ENCODE peak calls at places on chromosomes 6 and 20, in seven cellular contexts. One of them, this sample, is unnamed.

GRCh38 chr6:148451690-148452089 is 109.1 kb downstream of the SASH1 start:
- DNase-seq in epithelial cell of esophagus: no peak
- DNase-seq in stimulated activated CD4-positive, alpha-beta T cell treated with anti-CD3 and anti-CD28 coated beads, Interleukin-2, amount 100 ng/mL, for 24 hours: peak
- DNase-seq in NCI-H774: no peak
- DNase-seq in thoracic aorta: no peak
- DNase-seq in A549: no peak
- DNase-seq in EH: peak
- DNase-seq in this sample: no peak

GRCh38 chr6:123742626-123743025 is 61.0 kb upstream of the NKAIN2 start:
- DNase-seq in epithelial cell of esophagus: no peak
- DNase-seq in stimulated activated CD4-positive, alpha-beta T cell treated with anti-CD3 and anti-CD28 coated beads, Interleukin-2, amount 100 ng/mL, for 24 hours: no peak
- DNase-seq in NCI-H774: no peak
- DNase-seq in thoracic aorta: no peak
- DNase-seq in A549: no peak
- DNase-seq in EH: no peak
- DNase-seq in this sample: no peak

GRCh38 chr6:8234316-8234715 is 132.0 kb upstream of the EEF1E1 start:
- DNase-seq in epithelial cell of esophagus: no peak
- DNase-seq in stimulated activated CD4-positive, alpha-beta T cell treated with anti-CD3 and anti-CD28 coated beads, Interleukin-2, amount 100 ng/mL, for 24 hours: no peak
- DNase-seq in NCI-H774: no peak
- DNase-seq in thoracic aorta: no peak
- DNase-seq in A549: no peak
- DNase-seq in EH: no peak
- DNase-seq in this sample: no peak

GRCh38 chr6:111407686-111408085 is 75.3 kb downstream of the REV3L start:
- DNase-seq in epithelial cell of esophagus: no peak
- DNase-seq in stimulated activated CD4-positive, alpha-beta T cell treated with anti-CD3 and anti-CD28 coated beads, Interleukin-2, amount 100 ng/mL, for 24 hours: no peak
- DNase-seq in NCI-H774: no peak
- DNase-seq in thoracic aorta: no peak
- DNase-seq in A549: no peak
- DNase-seq in EH: no peak
- DNase-seq in this sample: no peak

GRCh38 chr6:30543824-30544223 is 12.5 kb downstream of the GNL1 start:
- DNase-seq in epithelial cell of esophagus: no peak
- DNase-seq in stimulated activated CD4-positive, alpha-beta T cell treated with anti-CD3 and anti-CD28 coated beads, Interleukin-2, amount 100 ng/mL, for 24 hours: no peak
- DNase-seq in NCI-H774: no peak
- DNase-seq in thoracic aorta: no peak
- DNase-seq in A549: no peak
- DNase-seq in EH: no peak
- DNase-seq in this sample: no peak

GRCh38 chr6:112141707-112142106 is 54.3 kb downstream of the FAM229B start:
- DNase-seq in epithelial cell of esophagus: no peak
- DNase-seq in stimulated activated CD4-positive, alpha-beta T cell treated with anti-CD3 and anti-CD28 coated beads, Interleukin-2, amount 100 ng/mL, for 24 hours: no peak
- DNase-seq in NCI-H774: no peak
- DNase-seq in thoracic aorta: no peak
- DNase-seq in A549: no peak
- DNase-seq in EH: no peak
- DNase-seq in this sample: no peak

GRCh38 chr6:135962731-135963130 is 111.2 kb downstream of the PDE7B start:
- DNase-seq in epithelial cell of esophagus: no peak
- DNase-seq in stimulated activated CD4-positive, alpha-beta T cell treated with anti-CD3 and anti-CD28 coated beads, Interleukin-2, amount 100 ng/mL, for 24 hours: no peak
- DNase-seq in NCI-H774: no peak
- DNase-seq in thoracic aorta: no peak
- DNase-seq in A549: no peak
- DNase-seq in EH: peak
- DNase-seq in this sample: no peak

GRCh38 chr6:123997223-123997622 is 193.6 kb downstream of the NKAIN2 start:
- DNase-seq in epithelial cell of esophagus: no peak
- DNase-seq in stimulated activated CD4-positive, alpha-beta T cell treated with anti-CD3 and anti-CD28 coated beads, Interleukin-2, amount 100 ng/mL, for 24 hours: no peak
- DNase-seq in NCI-H774: peak
- DNase-seq in thoracic aorta: no peak
- DNase-seq in A549: no peak
- DNase-seq in EH: no peak
- DNase-seq in this sample: no peak

GRCh38 chr6:3731700-3732099 is 19.8 kb downstream of the PXDC1 start:
- DNase-seq in epithelial cell of esophagus: no peak
- DNase-seq in stimulated activated CD4-positive, alpha-beta T cell treated with anti-CD3 and anti-CD28 coated beads, Interleukin-2, amount 100 ng/mL, for 24 hours: no peak
- DNase-seq in NCI-H774: no peak
- DNase-seq in thoracic aorta: no peak
- DNase-seq in A549: no peak
- DNase-seq in EH: no peak
- DNase-seq in this sample: no peak

GRCh38 chr6:11335826-11336225 is 103.4 kb upstream of the NEDD9 start:
- DNase-seq in epithelial cell of esophagus: no peak
- DNase-seq in stimulated activated CD4-positive, alpha-beta T cell treated with anti-CD3 and anti-CD28 coated beads, Interleukin-2, amount 100 ng/mL, for 24 hours: no peak
- DNase-seq in NCI-H774: no peak
- DNase-seq in thoracic aorta: no peak
- DNase-seq in A549: no peak
- DNase-seq in EH: no peak
- DNase-seq in this sample: no peak

GRCh38 chr6:126625019-126625418 is 285.1 kb downstream of the CENPW start:
- DNase-seq in epithelial cell of esophagus: peak
- DNase-seq in stimulated activated CD4-positive, alpha-beta T cell treated with anti-CD3 and anti-CD28 coated beads, Interleukin-2, amount 100 ng/mL, for 24 hours: no peak
- DNase-seq in NCI-H774: no peak
- DNase-seq in thoracic aorta: no peak
- DNase-seq in A549: no peak
- DNase-seq in EH: peak
- DNase-seq in this sample: no peak

GRCh38 chr6:45513331-45513730 is 135.6 kb upstream of the SUPT3H start:
- DNase-seq in epithelial cell of esophagus: no peak
- DNase-seq in stimulated activated CD4-positive, alpha-beta T cell treated with anti-CD3 and anti-CD28 coated beads, Interleukin-2, amount 100 ng/mL, for 24 hours: no peak
- DNase-seq in NCI-H774: peak
- DNase-seq in thoracic aorta: no peak
- DNase-seq in A549: no peak
- DNase-seq in EH: no peak
- DNase-seq in this sample: no peak

GRCh38 chr6:48036316-48036715 is 74.7 kb downstream of the PTCHD4 start:
- DNase-seq in epithelial cell of esophagus: peak
- DNase-seq in stimulated activated CD4-positive, alpha-beta T cell treated with anti-CD3 and anti-CD28 coated beads, Interleukin-2, amount 100 ng/mL, for 24 hours: no peak
- DNase-seq in NCI-H774: no peak
- DNase-seq in thoracic aorta: no peak
- DNase-seq in A549: no peak
- DNase-seq in EH: peak
- DNase-seq in this sample: no peak

GRCh38 chr6:42313038-42313437 is 95.4 kb upstream of the MRPS10 start:
- DNase-seq in epithelial cell of esophagus: no peak
- DNase-seq in stimulated activated CD4-positive, alpha-beta T cell treated with anti-CD3 and anti-CD28 coated beads, Interleukin-2, amount 100 ng/mL, for 24 hours: no peak
- DNase-seq in NCI-H774: no peak
- DNase-seq in thoracic aorta: no peak
- DNase-seq in A549: no peak
- DNase-seq in EH: peak
- DNase-seq in this sample: no peak

GRCh38 chr6:139249387-139249786 is 42.4 kb downstream of the TXLNB start:
- DNase-seq in epithelial cell of esophagus: no peak
- DNase-seq in stimulated activated CD4-positive, alpha-beta T cell treated with anti-CD3 and anti-CD28 coated beads, Interleukin-2, amount 100 ng/mL, for 24 hours: peak
- DNase-seq in NCI-H774: no peak
- DNase-seq in thoracic aorta: no peak
- DNase-seq in A549: no peak
- DNase-seq in EH: no peak
- DNase-seq in this sample: no peak

GRCh38 chr20:63147532-63147931 is 68.4 kb downstream of the YTHDF1 start:
- DNase-seq in epithelial cell of esophagus: no peak
- DNase-seq in stimulated activated CD4-positive, alpha-beta T cell treated with anti-CD3 and anti-CD28 coated beads, Interleukin-2, amount 100 ng/mL, for 24 hours: no peak
- DNase-seq in NCI-H774: no peak
- DNase-seq in thoracic aorta: no peak
- DNase-seq in A549: no peak
- DNase-seq in EH: no peak
- DNase-seq in this sample: no peak

GRCh38 chr20:45402946-45403345 is 5.1 kb upstream of the DBNDD2 start:
- DNase-seq in epithelial cell of esophagus: no peak
- DNase-seq in stimulated activated CD4-positive, alpha-beta T cell treated with anti-CD3 and anti-CD28 coated beads, Interleukin-2, amount 100 ng/mL, for 24 hours: no peak
- DNase-seq in NCI-H774: no peak
- DNase-seq in thoracic aorta: no peak
- DNase-seq in A549: no peak
- DNase-seq in EH: peak
- DNase-seq in this sample: no peak

GRCh38 chr6:169250660-169251059 is 3.0 kb downstream of the THBS2 start:
- DNase-seq in epithelial cell of esophagus: peak
- DNase-seq in stimulated activated CD4-positive, alpha-beta T cell treated with anti-CD3 and anti-CD28 coated beads, Interleukin-2, amount 100 ng/mL, for 24 hours: no peak
- DNase-seq in NCI-H774: no peak
- DNase-seq in thoracic aorta: no peak
- DNase-seq in A549: peak
- DNase-seq in EH: peak
- DNase-seq in this sample: no peak

This sample was measured in GDM1.